ENCODE peak calls at places on chromosome 14, in five cellular contexts. G is K562, O is GM12878, W is H1, X is HCT116. V is an unnamed sample.

GRCh38 chr14:73850940-73851339 is 691 bp upstream of the PTGR2 start:
- DNase-seq in G (no peak), O (no peak), W (no peak), X (no peak), V (no peak)

GRCh38 chr14:94342334-94342934 is 19.3 kb upstream of the SERPINA6 start:
- DNase-seq in G (no peak), O (no peak), W (no peak), X (peak), V (peak)

GRCh38 chr14:68782091-68782981 is 10.5 kb downstream of the ZFP36L1 start:
- DNase-seq in G (peak), O (no peak), W (no peak), X (no peak), V (no peak)

GRCh38 chr14:23174266-23174665 is 9.2 kb downstream of the SLC7A8 start:
- DNase-seq in G (no peak), O (no peak), W (no peak), X (no peak), V (no peak)

GRCh38 chr14:24189460-24189859 is 844 bp upstream of the IPO4 start:
- DNase-seq in G (no peak), O (no peak), W (no peak), X (no peak), V (no peak)

GRCh38 chr14:46344327-46344937 is 307.1 kb downstream of the RPL10L start:
- DNase-seq in G (peak), O (peak), W (no peak), X (peak), V (peak)

GRCh38 chr14:104424406-104425072 is 155.0 kb upstream of the C14orf180 start:
- DNase-seq in G (no peak), O (no peak), W (peak), X (no peak), V (no peak)

GRCh38 chr14:85531141-85531593 is 1.2 kb downstream of the FLRT2 start:
- DNase-seq in G (no peak), O (no peak), W (peak), X (no peak), V (no peak)

GRCh38 chr14:100900837-100901390 is 2.6 kb downstream of the RTL1 start:
- DNase-seq in G (peak), O (no peak), W (peak), X (peak), V (no peak)

GRCh38 chr14:69261761-69262331 is 1.9 kb downstream of the GALNT16 start:
- DNase-seq in G (no peak), O (no peak), W (peak), X (no peak), V (no peak)

GRCh38 chr14:49895480-49895879 is 2.6 kb downstream of the ARF6 start:
- DNase-seq in G (no peak), O (no peak), W (no peak), X (no peak), V (no peak)

GRCh38 chr14:73743431-73743931 is 29.3 kb upstream of the PNMA1 start:
- DNase-seq in G (no peak), O (no peak), W (no peak), X (no peak), V (no peak)

GRCh38 chr14:23008836-23009235 is 1.1 kb downstream of the C14orf93 start:
- DNase-seq in G (no peak), O (no peak), W (no peak), X (no peak), V (no peak)

GRCh38 chr14:22614240-22614799 is 16.2 kb downstream of the ABHD4 start:
- DNase-seq in G (no peak), O (no peak), W (no peak), X (peak), V (no peak)

GRCh38 chr14:56168007-56168616 is 49.9 kb downstream of the PELI2 start:
- DNase-seq in G (no peak), O (no peak), W (no peak), X (no peak), V (no peak)

GRCh38 chr14:91577632-91578233 is 67.6 kb upstream of the PPP4R3A start:
- DNase-seq in G (no peak), O (no peak), W (no peak), X (no peak), V (no peak)

GRCh38 chr14:91575469-91576208 is 65.5 kb upstream of the PPP4R3A start:
- DNase-seq in G (no peak), O (no peak), W (no peak), X (no peak), V (no peak)

GRCh38 chr14:91573528-91573893 is 63.4 kb upstream of the PPP4R3A start:
- DNase-seq in G (no peak), O (no peak), W (no peak), X (no peak), V (no peak)

GRCh38 chr14:91570021-91570420 is 59.9 kb upstream of the PPP4R3A start:
- DNase-seq in G (no peak), O (no peak), W (no peak), X (no peak), V (no peak)

DNA sequence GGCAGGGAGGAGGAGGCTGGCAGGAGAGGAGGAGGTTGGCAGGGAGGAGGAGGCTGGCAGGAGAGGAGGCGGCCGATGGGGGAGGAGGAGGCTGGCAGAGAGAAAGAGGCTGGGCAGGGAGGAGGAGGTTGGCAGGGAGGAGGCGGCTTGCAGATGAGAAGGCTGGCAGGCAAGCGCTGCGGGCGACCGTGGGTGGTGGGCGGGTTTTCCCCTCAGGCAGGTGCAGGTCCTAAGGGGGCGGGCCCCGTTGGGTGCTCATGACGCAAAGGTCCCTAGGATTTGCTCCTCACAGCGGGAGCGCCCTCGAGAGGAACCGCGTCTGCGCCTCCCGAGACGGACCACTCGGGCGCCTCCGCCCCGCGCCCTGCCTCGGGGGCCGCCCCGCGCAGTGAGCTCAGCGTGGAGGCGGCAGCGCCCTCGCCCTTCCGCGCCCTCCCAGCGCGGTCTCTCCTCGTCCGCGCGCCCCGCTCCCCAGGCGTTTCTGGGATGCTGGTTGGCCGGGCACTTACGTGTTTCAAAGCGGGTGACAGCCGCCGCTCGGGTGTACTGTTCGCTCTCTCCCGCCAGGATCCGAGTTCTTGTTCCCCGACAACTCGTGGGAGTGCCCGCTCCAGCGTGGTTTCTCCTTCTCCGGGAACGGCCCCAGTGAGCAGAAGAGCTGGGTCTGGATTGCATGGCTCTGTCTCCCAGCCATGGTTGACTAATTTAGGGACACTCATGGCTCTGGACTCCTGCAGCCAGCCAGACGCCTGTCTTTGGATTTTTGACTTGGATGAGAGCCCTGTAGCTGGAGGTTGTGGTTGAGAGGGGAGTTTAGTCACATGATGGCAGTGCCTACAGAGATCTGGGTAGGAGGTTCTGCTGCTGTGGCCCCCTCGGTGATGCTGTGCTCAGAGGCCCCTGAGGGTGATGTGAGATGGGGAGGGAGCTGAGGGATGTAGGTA is 64.1 kb upstream of the PPP4R3A start:
- DNase-seq in G (peak), O (peak), W (peak), X (peak), V (peak)
- TF ChIP-seq JUND in G (no peak), O (no peak), W (no peak), X (no peak), V (no peak)

GRCh38 chr14:102461490-102462317 is 47.9 kb downstream of the ANKRD9 start:
- DNase-seq in G (no peak), O (no peak), W (no peak), X (no peak), V (no peak)
- TF ChIP-seq JUND in G (no peak), O (no peak), W (no peak), X (no peak), V (no peak)

DNA sequence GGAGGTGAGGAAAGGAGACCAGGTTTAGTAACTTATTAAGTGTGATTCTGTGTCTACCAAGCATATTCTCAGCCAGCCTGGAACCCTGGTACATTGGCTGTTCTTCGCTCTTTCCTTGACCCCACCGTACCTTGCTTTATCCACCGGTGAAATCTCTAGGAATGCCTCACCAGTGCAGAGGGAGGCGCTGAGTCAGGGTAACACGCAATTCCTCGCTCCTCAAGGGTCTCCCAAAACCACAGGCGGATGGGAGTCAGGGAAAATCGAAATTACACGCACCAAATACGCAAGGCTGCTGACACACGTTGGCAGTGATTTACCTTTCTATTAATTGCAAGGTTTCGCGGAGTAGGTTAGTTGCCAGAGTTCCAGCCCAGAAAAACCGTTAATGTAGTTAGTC is 848 bp downstream of the L3HYPDH start:
- DNase-seq in G (no peak), O (no peak), W (no peak), X (peak), V (no peak)
- TF ChIP-seq JUND in G (peak), O (no peak), W (no peak), X (no peak), V (no peak)

GRCh38 chr14:77955816-77956796 is 156.2 kb downstream of the ADCK1 start:
- DNase-seq in G (no peak), O (no peak), W (no peak), X (no peak), V (peak)

GRCh38 chr14:77947372-77947771 is 147.5 kb downstream of the ADCK1 start:
- DNase-seq in G (no peak), O (no peak), W (no peak), X (no peak), V (no peak)

DNA sequence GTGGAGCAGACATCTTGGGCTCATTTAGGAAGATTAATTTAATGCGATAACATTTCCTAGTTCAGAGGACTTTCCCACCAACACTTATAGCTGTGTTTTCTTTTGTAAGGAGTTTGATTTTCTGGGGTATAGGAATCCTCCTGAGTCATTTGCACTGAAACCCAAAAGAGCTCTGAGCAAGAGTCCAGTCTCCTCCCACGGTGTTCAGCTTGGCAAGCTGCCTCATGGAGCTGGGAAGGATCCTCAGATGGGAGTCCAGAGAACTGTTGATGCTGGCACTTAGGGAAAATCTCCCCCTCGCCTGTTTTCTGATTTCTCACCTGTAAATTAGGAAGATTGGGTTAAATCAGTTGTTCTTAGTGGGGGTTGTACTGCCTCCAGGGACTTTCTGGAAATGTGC is 150.5 kb downstream of the ADCK1 start:
- DNase-seq in G (no peak), O (no peak), W (no peak), X (no peak), V (no peak)
- TF ChIP-seq JUND in G (no peak), O (no peak), W (no peak), X (no peak), V (no peak)

GRCh38 chr14:75522919-75523318 is 650 bp downstream of the BATF start:
- DNase-seq in G (no peak), O (no peak), W (no peak), X (no peak), V (no peak)

GRCh38 chr14:75519826-75520692 is 2.2 kb upstream of the BATF start:
- DNase-seq in G (no peak), O (no peak), W (no peak), X (no peak), V (no peak)

GRCh38 chr14:75522224-75522764 is at the start of gene BATF:
- DNase-seq in G (no peak), O (no peak), W (no peak), X (no peak), V (peak)

GRCh38 chr14:75520852-75521251 is 1.4 kb upstream of the BATF start:
- DNase-seq in G (no peak), O (no peak), W (no peak), X (no peak), V (no peak)

GRCh38 chr14:75521415-75522199 is 662 bp upstream of the BATF start:
- DNase-seq in G (no peak), O (no peak), W (no peak), X (no peak), V (peak)
- TF ChIP-seq JUND in G (no peak), O (no peak), W (no peak), X (no peak), V (peak)

DNA sequence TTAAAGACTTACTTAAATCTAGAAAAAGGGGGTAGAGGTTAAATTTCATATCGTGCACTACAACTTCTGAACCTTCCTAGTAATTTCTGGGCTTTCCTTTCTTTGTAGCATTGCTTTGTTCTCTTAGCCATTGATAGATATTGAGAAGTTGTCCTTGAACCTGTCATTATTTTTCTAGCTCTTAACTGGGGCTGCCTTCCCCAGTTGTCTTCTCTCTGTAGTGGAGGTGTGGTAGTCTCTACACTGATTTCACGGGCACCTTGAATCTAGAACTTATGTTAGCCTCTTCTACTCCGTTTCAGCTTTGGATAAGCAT is 504.0 kb downstream of the PCNX1 start:
- DNase-seq in G (no peak), O (no peak), W (no peak), X (no peak), V (no peak)
- TF ChIP-seq JUND in G (no peak), O (no peak), W (no peak), X (no peak), V (no peak)

V was measured in T47D.